ENCODE peak calls at places on chromosomes 7 and 10, in six cellular contexts. D is A549, S is HepG2, U is K562, X is NB4, E is endothelial cell of umbilical vein. P is an unnamed sample.

GRCh38 chr7:7653568-7654187 is 13.1 kb downstream of the UMAD1 start:
- DNase-seq in S (no peak), E (no peak), D (peak; percentile 36), X (peak; percentile 59), U (peak; percentile 67), P (peak; percentile 4)

GRCh38 chr10:78804356-78805032 is 264.3 kb upstream of the ZMIZ1 start:
- DNase-seq in E (no peak), X (no peak), S (no peak), U (no peak), D (no peak), P (no peak)

GRCh38 chr7:143892527-143893300 is 9.3 kb downstream of the TCAF1 start:
- DNase-seq in U (peak; percentile 82), E (peak; percentile 61), D (peak; percentile 19), S (peak; percentile 68), X (peak; percentile 64), P (peak; percentile 19)

GRCh38 chr7:28921822-28922221 is 36.3 kb downstream of the TRIL start:
- DNase-seq in S (peak; percentile 69), X (peak; percentile 71), D (peak; percentile 61), E (peak; percentile 67), U (peak; percentile 64), P (no peak)

GRCh38 chr7:37546677-37547076 is 98.0 kb upstream of the ELMO1 start:
- DNase-seq in X (no peak), D (no peak), S (no peak), U (no peak), E (no peak), P (no peak)

GRCh38 chr10:101097881-101098280 is 33.2 kb upstream of the TLX1 start:
- DNase-seq in X (no peak), D (no peak), S (no peak), U (no peak), E (no peak), P (no peak)

GRCh38 chr7:5699951-5700384 is 81.5 kb downstream of the RNF216 start:
- DNase-seq in U (no peak), D (no peak), X (no peak), E (no peak), S (no peak), P (peak; percentile 97)

GRCh38 chr10:122931088-122931958 is 20.9 kb downstream of the FAM24A start:
- DNase-seq in S (no peak), D (no peak), X (no peak), U (peak; percentile 80), E (no peak), P (no peak)

GRCh38 chr7:16926283-16926682 is 44.5 kb upstream of the AGR3 start:
- DNase-seq in D (peak; percentile 62), S (peak; percentile 28), X (peak; percentile 72), E (peak; percentile 68), U (peak; percentile 17), P (no peak)

GRCh38 chr10:71394926-71395562 is 1.7 kb upstream of the CDH23 start:
- DNase-seq in U (no peak), S (no peak), X (no peak), D (no peak), E (no peak), P (no peak)

GRCh38 chr7:55432937-55433784 is 68.0 kb downstream of the LANCL2 start:
- DNase-seq in D (peak; percentile 62), E (peak; percentile 36), X (peak; percentile 52), S (peak; percentile 50), U (peak; percentile 37), P (no peak)

GRCh38 chr7:78178319-78178718 is 379.7 kb downstream of the PHTF2 start:
- DNase-seq in X (no peak), U (no peak), E (no peak), D (no peak), S (no peak), P (no peak)

GRCh38 chr10:80356563-80356999 is at the start of the genes DYDC1 and DYDC2:
- DNase-seq in S (no peak), D (no peak), X (peak; percentile 35), E (no peak), U (peak; percentile 24), P (no peak)
- TF ChIP-seq MYC in S (no peak), D (no peak), X (no peak), E (no peak), U (no peak), P (no peak)

DNA sequence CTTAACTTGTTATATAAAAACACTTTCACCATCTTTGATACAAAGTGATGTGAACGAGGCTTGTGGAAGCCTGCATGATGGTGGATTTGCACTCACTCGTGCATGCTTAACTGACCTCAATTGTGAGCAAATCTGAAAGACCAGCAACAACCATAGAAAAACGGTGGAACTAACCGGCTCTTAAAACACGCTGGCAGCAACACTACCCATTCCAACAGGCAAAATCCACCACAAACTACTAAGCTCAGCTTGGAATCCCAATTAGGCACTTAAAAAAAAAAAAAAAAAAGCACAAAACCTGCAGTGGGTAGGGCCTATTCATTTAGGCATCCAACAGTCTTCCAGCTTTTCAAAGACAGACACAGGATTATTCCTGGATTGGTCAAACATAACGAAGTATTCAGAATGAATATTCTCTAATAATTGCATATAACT is 1.8 kb downstream of the GDI2 start:
- DNase-seq in E (peak; percentile 50), S (peak; percentile 18), X (peak; percentile 31), U (peak; percentile 25), D (peak; percentile 6), P (no peak)
- TF ChIP-seq MYC in E (no peak), S (no peak), X (no peak), U (no peak), D (no peak), P (no peak)

GRCh38 chr10:88858493-88858892 is 6.8 kb upstream of the ANKRD22 start:
- DNase-seq in D (no peak), S (no peak), U (no peak), X (no peak), E (no peak), P (no peak)
- TF ChIP-seq MYC in D (no peak), S (no peak), U (no peak), X (no peak), E (no peak), P (no peak)

DNA sequence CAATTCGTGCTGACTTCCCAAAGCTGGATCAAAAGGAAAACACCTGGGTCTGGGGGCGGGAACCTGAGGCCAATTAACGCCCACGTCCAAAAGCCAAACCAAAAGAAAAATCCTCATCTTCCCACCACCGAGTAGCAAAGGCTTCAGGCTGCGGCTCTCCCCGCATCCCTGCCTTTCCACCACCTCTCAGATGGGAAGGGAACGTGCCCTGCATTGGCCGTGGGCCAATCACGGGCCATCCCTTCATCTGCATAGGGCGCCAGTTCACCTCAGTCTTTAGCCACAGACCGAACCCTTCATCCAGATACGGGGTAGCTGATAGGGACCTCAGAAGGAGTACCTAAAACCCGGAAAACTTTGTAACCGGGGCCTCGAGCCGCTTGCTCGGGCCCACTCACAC is 602 bp downstream of the PRPF18 start:
- DNase-seq in E (no peak), U (peak; percentile 31), D (no peak), X (no peak), S (peak; percentile 6), P (no peak)
- TF ChIP-seq MYC in E (no peak), U (no peak), D (no peak), X (no peak), S (no peak), P (no peak)

GRCh38 chr7:11194492-11194891 is 220.8 kb downstream of the PHF14 start:
- DNase-seq in E (no peak), D (no peak), S (no peak), X (no peak), U (no peak), P (no peak)

GRCh38 chr7:11193131-11193867 is 219.6 kb downstream of the PHF14 start:
- DNase-seq in X (no peak), S (peak; percentile 13), D (no peak), E (no peak), U (peak; percentile 18), P (no peak)

GRCh38 chr7:11192506-11192905 is 218.8 kb downstream of the PHF14 start:
- DNase-seq in X (no peak), S (no peak), U (no peak), E (no peak), D (no peak), P (no peak)

GRCh38 chr7:11195502-11195901 is 221.8 kb downstream of the PHF14 start:
- DNase-seq in E (no peak), D (no peak), U (no peak), S (no peak), X (no peak), P (no peak)

GRCh38 chr7:11193888-11194287 is 220.2 kb downstream of the PHF14 start:
- DNase-seq in E (no peak), U (no peak), D (no peak), X (no peak), S (no peak), P (no peak)
- TF ChIP-seq MYC in E (no peak), U (no peak), D (no peak), X (no peak), S (no peak), P (no peak)

DNA sequence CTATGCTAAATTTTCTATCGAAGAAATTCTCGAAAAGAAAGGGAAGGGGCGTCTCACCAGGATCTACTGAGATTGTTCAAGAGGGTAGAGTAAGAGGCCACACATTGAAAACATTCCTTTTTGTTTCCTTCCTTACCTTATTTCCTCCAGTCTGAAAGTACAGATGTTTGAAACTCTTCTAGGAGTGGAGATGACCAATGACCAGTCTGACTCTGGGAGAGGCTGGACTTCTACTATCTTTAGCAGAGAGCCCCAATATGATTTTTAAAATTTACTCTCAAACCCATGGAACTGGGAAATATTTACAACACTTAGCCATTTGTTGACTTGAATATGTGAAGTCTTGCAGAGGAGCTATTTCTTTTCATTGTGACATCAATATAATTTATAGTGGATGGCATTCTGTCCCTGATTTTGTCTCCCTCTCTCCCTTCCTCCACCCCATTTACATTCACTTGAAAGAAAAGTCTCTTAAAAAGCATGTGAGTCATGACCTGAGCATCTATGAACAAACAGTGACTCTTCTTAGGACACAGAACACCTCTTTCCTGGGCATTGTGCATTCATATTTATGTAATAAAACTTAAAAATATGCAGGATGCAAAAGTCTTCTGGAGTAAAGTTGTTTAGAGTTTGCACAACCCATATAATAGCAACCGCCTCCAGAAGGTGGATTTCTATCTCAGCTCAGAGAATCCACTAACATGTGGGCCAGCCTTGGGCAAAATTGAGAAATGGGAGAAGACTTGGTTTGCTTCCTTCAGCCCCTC is 31.2 kb upstream of the BMPER start:
- DNase-seq in U (no peak), D (peak; percentile 55), X (no peak), E (no peak), S (no peak), P (no peak)
- TF ChIP-seq MYC in U (no peak), D (no peak), X (no peak), E (no peak), S (no peak), P (no peak)

DNA sequence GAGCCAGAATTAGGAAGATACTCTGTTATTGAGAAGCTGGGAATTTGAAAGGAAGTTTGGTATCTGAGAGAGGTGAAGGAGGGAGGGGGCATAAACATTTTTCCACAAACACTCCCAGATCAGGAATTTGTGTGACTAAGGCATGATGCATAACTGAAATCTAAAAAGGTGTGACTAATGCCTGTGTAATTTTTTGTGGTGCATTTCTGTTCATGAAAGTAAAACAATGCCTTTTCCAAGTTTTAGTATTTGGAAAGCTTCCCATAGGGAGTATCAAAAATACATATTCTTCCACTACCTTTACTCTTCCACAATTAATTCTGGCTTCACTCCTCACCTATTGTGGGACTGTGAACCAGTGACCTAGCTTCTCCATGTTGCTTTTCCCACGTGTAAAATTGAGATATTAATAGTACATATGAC is 56.4 kb upstream of the CAV2 start:
- DNase-seq in E (peak; percentile 91), D (peak; percentile 93), S (peak; percentile 6), X (no peak), U (no peak), P (no peak)
- TF ChIP-seq MYC in E (no peak), D (no peak), S (no peak), X (no peak), U (no peak), P (no peak)

GRCh38 chr10:102782698-102783540 is 39.2 kb downstream of the WBP1L start:
- DNase-seq in E (peak; percentile 97), S (no peak), D (no peak), U (no peak), X (peak; percentile 27), P (no peak)
- TF ChIP-seq MYC in E (no peak), S (no peak), D (no peak), U (no peak), X (no peak), P (no peak)